ENCODE peak calls at places on chromosomes 5 and 9, in ten cellular contexts. O is lower leg skin; P is GM12878; I is breast epithelium; H is AG04450; J is transverse colon; Q is CD8-positive, alpha-beta T cell; W is psoas muscle; X is uterus; B is astrocyte of the cerebellum. F is an unnamed sample.

GRCh38 chr5:149420509-149421371 is 41.6 kb upstream of the IL17B start:
- DNase-seq in B (no peak), I (no peak), P (no peak), H (peak; percentile 89), Q (no peak), W (peak; percentile 48), X (peak; percentile 77), J (no peak), O (no peak), F (peak; percentile 84)

GRCh38 chr9:78982849-78983248 is 588.9 kb upstream of the TLE4 start:
- DNase-seq in P (no peak), W (no peak), B (peak; percentile 3), J (no peak), X (no peak), Q (no peak), I (no peak), O (no peak), H (no peak), F (no peak)

GRCh38 chr9:93300585-93301081 is 116.7 kb downstream of the WNK2 start:
- DNase-seq in H (no peak), W (peak; percentile 6), O (no peak), P (no peak), X (peak; percentile 10), J (peak; percentile 76), Q (peak; percentile 35), I (peak; percentile 36), B (no peak), F (no peak)

GRCh38 chr9:109745335-109746283 is 34.4 kb upstream of the PALM2AKAP2 start:
- DNase-seq in J (peak; percentile 44), O (peak; percentile 61), W (peak; percentile 70), X (peak; percentile 65), B (peak; percentile 79), I (no peak), P (no peak), Q (no peak), H (peak; percentile 52), F (no peak)

GRCh38 chr9:91761362-91761761 is 188.7 kb downstream of the ROR2 start:
- DNase-seq in J (no peak), I (no peak), P (no peak), W (no peak), O (no peak), X (no peak), H (no peak), B (no peak), Q (no peak), F (no peak)

GRCh38 chr5:62653001-62653863 is 74.6 kb downstream of the LRRC70 start:
- DNase-seq in O (no peak), X (no peak), H (no peak), P (no peak), J (no peak), B (no peak), I (no peak), W (no peak), Q (no peak), F (no peak)

GRCh38 chr5:1014346-1014745 is 5.7 kb downstream of the NKD2 start:
- DNase-seq in J (no peak), Q (no peak), X (no peak), O (no peak), P (no peak), B (no peak), I (no peak), W (peak; percentile 7), H (no peak), F (no peak)

GRCh38 chr9:116494815-116495634 is 192.1 kb upstream of the TRIM32 start:
- DNase-seq in Q (no peak), O (no peak), P (no peak), X (no peak), H (no peak), I (no peak), J (peak; percentile 30), W (no peak), B (no peak), F (no peak)

GRCh38 chr9:87545858-87546257 is 48.2 kb downstream of the DAPK1 start:
- DNase-seq in X (no peak), I (no peak), O (no peak), Q (no peak), P (no peak), B (no peak), W (no peak), J (no peak), H (no peak), F (no peak)

GRCh38 chr9:71608021-71608420 is 160.3 kb downstream of the CEMIP2 start:
- DNase-seq in W (no peak), P (no peak), Q (no peak), I (no peak), O (no peak), B (no peak), X (no peak), J (no peak), H (no peak), F (no peak)

GRCh38 chr9:85741112-85741874 is 461 bp downstream of the AGTPBP1 start:
- DNase-seq in B (no peak), J (peak; percentile 48), O (peak; percentile 28), Q (peak; percentile 71), H (no peak), I (no peak), W (no peak), P (no peak), X (no peak), F (no peak)

DNA sequence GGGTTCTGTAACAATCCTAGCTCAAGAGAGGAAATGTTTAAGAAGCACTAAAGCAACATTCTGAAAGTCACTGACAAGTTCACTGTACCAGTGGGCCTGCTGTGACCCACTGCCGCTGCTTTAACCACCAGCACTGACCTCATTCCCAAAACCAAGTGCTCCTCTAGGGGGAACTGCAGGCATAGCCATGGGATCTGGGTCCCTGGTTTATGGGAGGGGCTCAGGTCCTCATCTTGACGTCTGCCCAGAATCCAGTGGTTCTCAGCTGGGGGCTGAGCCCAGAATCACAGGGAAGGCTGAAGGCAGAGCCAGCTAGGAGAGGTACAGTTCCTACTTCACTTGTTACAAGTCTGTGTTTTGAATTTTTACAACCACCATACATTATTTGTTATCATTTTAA is 36.1 kb upstream of the SLC2A8 start:
- DNase-seq in B (peak; percentile 49), X (peak; percentile 37), P (no peak), I (no peak), H (no peak), O (no peak), W (no peak), J (no peak), Q (no peak), F (no peak)
- TF ChIP-seq CTCF in B (peak; percentile 68), X (peak; percentile 30), P (peak; percentile 17), I (no peak), H (peak; percentile 44), O (no peak), W (no peak), J (no peak), Q (no peak), F (peak; percentile 30)

DNA sequence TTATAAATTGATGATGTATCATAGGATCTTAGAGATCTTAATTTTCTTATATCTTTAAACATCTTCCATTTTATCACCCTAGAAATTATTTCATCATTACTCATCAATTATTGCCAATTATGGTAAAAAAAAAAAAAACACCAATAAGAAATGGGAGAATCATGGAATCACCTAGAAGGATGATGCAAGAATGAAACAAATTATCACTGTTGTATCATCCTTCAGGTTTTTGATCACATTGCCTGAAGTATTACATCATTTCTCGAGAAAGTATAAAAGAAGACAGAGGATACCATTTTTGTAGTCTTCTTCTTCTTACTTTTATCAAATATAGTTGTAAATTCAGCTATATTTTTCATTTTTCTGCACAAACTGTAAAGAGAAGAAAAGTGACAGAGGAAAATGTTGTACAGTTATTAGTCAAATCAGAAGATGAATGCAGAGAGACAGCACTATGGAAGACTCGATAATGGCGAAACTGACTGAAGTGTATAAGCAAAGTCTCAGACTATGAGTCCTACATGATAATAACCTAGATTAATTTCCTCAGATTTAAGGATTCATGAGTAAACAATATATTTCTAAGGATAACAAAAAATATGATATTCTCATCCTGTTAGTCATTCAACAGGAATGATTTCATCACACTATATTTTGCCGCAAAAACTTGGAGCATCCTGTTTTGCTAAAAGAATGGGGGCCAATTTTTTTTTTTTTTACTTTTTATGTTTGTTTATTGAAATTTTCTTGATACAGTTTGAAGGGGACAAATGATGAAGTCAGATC is 5.9 kb upstream of the STC2 start:
- DNase-seq in P (no peak), I (no peak), B (no peak), J (no peak), H (no peak), X (no peak), Q (no peak), O (no peak), W (no peak), F (no peak)
- H3K4me3 ChIP-seq in P (no peak overlapping the region), I (no peak overlapping the region), B (no peak overlapping the region), J (no peak overlapping the region), H (no peak overlapping the region), X (no peak overlapping the region), Q (no peak overlapping the region), O (no peak overlapping the region), W (no peak overlapping the region), F (no peak overlapping the region)

GRCh38 chr5:85549836-85550599 is 1067.7 kb upstream of the COX7C start:
- DNase-seq in I (no peak), O (no peak), P (no peak), W (no peak), J (no peak), B (no peak), H (no peak), Q (no peak), X (no peak), F (no peak)

GRCh38 chr5:85549229-85549628 is 1068.5 kb upstream of the COX7C start:
- DNase-seq in I (no peak), X (no peak), H (no peak), O (no peak), P (no peak), J (no peak), B (no peak), Q (no peak), W (no peak), F (no peak)

DNA sequence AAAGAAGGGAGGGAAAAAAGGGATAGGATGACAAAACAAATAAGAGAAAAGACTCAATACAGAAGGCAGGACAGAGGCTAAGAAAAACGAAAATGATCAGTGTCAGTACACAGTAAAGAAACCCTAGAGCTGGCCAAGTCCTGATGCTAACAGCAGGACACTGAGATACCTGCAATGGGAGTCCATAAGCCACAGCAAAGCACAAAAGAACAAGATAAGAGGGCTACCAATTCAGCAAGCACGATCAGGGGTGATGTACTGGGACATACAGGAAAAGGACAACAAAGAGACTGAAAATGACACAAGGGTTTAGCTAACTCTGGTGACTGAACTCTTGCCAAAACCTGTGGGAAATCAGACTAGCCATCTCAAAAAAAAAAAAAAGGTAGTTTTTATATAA is 1072.6 kb upstream of the COX7C start:
- DNase-seq in Q (no peak), P (no peak), J (no peak), H (no peak), O (no peak), X (no peak), W (no peak), B (no peak), I (no peak), F (no peak)
- TF ChIP-seq CTCF in Q (no peak), P (no peak), J (no peak), H (no peak), O (no peak), X (no peak), W (no peak), B (no peak), I (no peak), F (no peak)

DNA sequence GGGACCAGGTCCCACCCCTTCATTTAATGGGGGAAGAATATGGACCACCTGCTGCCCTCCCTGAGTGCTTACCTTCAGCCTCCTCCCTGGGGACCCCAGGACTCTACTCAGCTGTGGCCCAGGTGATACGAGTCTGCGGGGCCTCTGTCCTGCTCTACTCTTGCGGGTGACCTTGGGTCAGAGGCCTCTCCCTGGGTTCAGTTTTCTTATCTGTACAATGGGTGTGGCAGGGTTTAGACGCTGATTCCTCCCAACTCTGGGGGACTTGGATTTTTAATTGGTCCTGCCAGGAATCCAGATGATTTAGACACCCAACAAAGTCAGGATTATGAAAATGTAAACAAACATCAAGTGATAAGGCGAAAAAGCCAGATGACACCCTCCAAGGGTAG is 25.0 kb downstream of the FAM163B start:
- DNase-seq in W (no peak), I (no peak), J (no peak), P (no peak), X (no peak), H (no peak), Q (no peak), O (no peak), B (no peak), F (no peak)
- H3K4me3 ChIP-seq in W (no peak overlapping the region), I (no peak overlapping the region), J (no peak overlapping the region), P (no peak overlapping the region), X (no peak overlapping the region), H (no peak overlapping the region), Q (no peak overlapping the region), O (no peak overlapping the region), B (no peak overlapping the region), F (no peak overlapping the region)

F was measured in BJ.